ENCODE peak calls at places on chromosomes 6 and 20, in nine cellular contexts. S, L, W, D, C, R, G, O and A are unnamed samples. For H3K27me3 and H3K4me1, the result is how much of the 10 kb centered on the place peaks cover.

GRCh38 chr6:20810732-20811111 is 276.5 kb downstream of the CDKAL1 start:
- DNase-seq in G (no peak), W (no peak), C (no peak), O (no peak), L (no peak), S (peak), R (no peak), D (no peak), A (no peak)

GRCh38 chr6:32692019-32692418 is 25.6 kb upstream of the HLA-DQB1 start:
- DNase-seq in G (peak), S (no peak), O (peak), D (peak), R (peak), L (no peak), C (peak), W (peak), A (no peak)

GRCh38 chr6:170110201-170111140 is 180.4 kb downstream of the DLL1 start:
- DNase-seq in L (peak), O (no peak), D (no peak), C (no peak), R (no peak), W (no peak), G (peak), S (no peak), A (no peak)

GRCh38 chr6:116323863-116324262 is 44.1 kb upstream of the TSPYL1 start:
- DNase-seq in L (no peak), W (no peak), G (no peak), S (no peak), R (no peak), D (no peak), O (no peak), C (no peak), A (no peak)

GRCh38 chr6:127366281-127367022 is 23.0 kb upstream of the ECHDC1 start:
- DNase-seq in R (no peak), D (no peak), L (no peak), C (no peak), S (no peak), W (peak), O (no peak), G (no peak), A (peak)

GRCh38 chr20:53495357-53495756 is 98.3 kb downstream of the ZNF217 start:
- DNase-seq in G (no peak), W (no peak), C (no peak), O (no peak), R (peak), L (no peak), D (no peak), S (no peak), A (no peak)

GRCh38 chr6:30714263-30714662 is 2.8 kb downstream of the MDC1 start:
- DNase-seq in W (no peak), L (no peak), C (no peak), D (no peak), R (no peak), S (no peak), O (no peak), G (no peak), A (no peak)

GRCh38 chr6:14709066-14709670 is 536.7 kb upstream of the JARID2 start:
- DNase-seq in R (no peak), S (no peak), O (no peak), L (no peak), W (peak), C (no peak), D (no peak), G (no peak), A (no peak)

GRCh38 chr20:10225439-10226080 is 6.9 kb downstream of the SNAP25 start:
- DNase-seq in O (peak), S (no peak), W (peak), R (peak), D (no peak), L (no peak), G (no peak), C (peak), A (no peak)

GRCh38 chr6:133632206-133632605 is 256.7 kb upstream of the TCF21 start:
- DNase-seq in R (peak), O (no peak), W (peak), L (no peak), D (no peak), G (no peak), C (peak), S (no peak), A (no peak)

GRCh38 chr6:40477246-40478126 is 109.7 kb downstream of the LRFN2 start:
- DNase-seq in L (no peak), W (no peak), G (no peak), O (no peak), D (no peak), S (no peak), C (peak), R (peak), A (peak)

GRCh38 chr6:140636698-140637402 is 1262.4 kb upstream of the CITED2 start:
- DNase-seq in R (no peak), L (no peak), D (no peak), S (no peak), C (peak), O (no peak), G (no peak), W (no peak), A (no peak)

GRCh38 chr20:33299111-33299603 is 16.1 kb downstream of the BPIFB1 start:
- DNase-seq in L (peak), W (peak), R (peak), S (peak), O (peak), G (peak), C (peak), D (peak), A (peak)

GRCh38 chr20:24634855-24635254 is 165.4 kb downstream of the SYNDIG1 start:
- DNase-seq in O (no peak), S (no peak), R (peak), L (no peak), D (no peak), W (peak), C (peak), G (peak), A (peak)

GRCh38 chr20:32871622-32872160 is 13.0 kb downstream of the EFCAB8 start:
- DNase-seq in G (no peak), C (no peak), W (no peak), O (no peak), L (no peak), R (no peak), S (no peak), D (no peak), A (no peak)

GRCh38 chr20:35305682-35306556 is 13.7 kb upstream of the FAM83C start:
- DNase-seq in D (no peak), O (no peak), C (no peak), W (peak), S (no peak), R (peak), L (no peak), G (no peak), A (peak)

GRCh38 chr20:57797401-57797800 is 87.6 kb upstream of the PMEPA1 start:
- DNase-seq in R (no peak), S (no peak), O (no peak), W (no peak), L (no peak), D (no peak), G (no peak), C (no peak), A (no peak)

GRCh38 chr20:61567204-61567603 is 315.1 kb downstream of the CDH4 start:
- DNase-seq in S (no peak), D (peak), G (no peak), C (no peak), O (no peak), W (no peak), L (no peak), R (no peak), A (no peak)

GRCh38 chr6:84867521-84867920 is 103.1 kb upstream of the TBX18 start:
- DNase-seq in G (no peak), D (no peak), S (no peak), O (no peak), L (no peak), C (no peak), R (no peak), W (peak), A (no peak)

GRCh38 chr20:10414982-10415650 is 18.9 kb downstream of the MKKS start:
- DNase-seq in L (no peak), S (no peak), G (no peak), D (no peak), C (no peak), R (no peak), W (peak), O (no peak), A (no peak)

GRCh38 chr6:32885698-32886286 is 31.8 kb downstream of the PSMB9 start:
- DNase-seq in S (no peak), C (peak), W (peak), O (peak), D (no peak), L (no peak), R (peak), G (no peak), A (peak)

GRCh38 chr6:102619585-102619984 is 1226.1 kb downstream of the GRIK2 start:
- DNase-seq in R (peak), C (peak), S (no peak), D (no peak), G (no peak), O (peak), W (peak), L (no peak), A (peak)

GRCh38 chr6:17086469-17086868 is 15.4 kb upstream of the STMND1 start:
- DNase-seq in R (peak), S (no peak), L (peak), D (no peak), O (peak), G (peak), C (peak), W (peak), A (peak)

GRCh38 chr6:137743493-137743892 is 123.6 kb upstream of the TNFAIP3 start:
- DNase-seq in W (peak), L (no peak), D (no peak), S (no peak), O (no peak), C (no peak), G (no peak), R (no peak), A (no peak)

GRCh38 chr6:40743226-40743625 is 156.1 kb upstream of the LRFN2 start:
- DNase-seq in C (no peak), R (no peak), O (no peak), W (no peak), S (no peak), L (no peak), D (no peak), G (peak), A (peak)

GRCh38 chr6:93416575-93417420 is 2.6 kb downstream of the EPHA7 start:
- DNase-seq in O (peak), L (peak), C (peak), W (peak), G (peak), D (peak), S (peak), R (peak), A (peak)

GRCh38 chr6:109484161-109484560 is 1.1 kb upstream of the ZBTB24 start:
- DNase-seq in S (no peak), C (no peak), O (no peak), D (no peak), G (no peak), R (no peak), L (no peak), W (no peak), A (peak)

GRCh38 chr6:109483744-109484075 is 691 bp upstream of the ZBTB24 start:
- DNase-seq in L (no peak), D (no peak), R (no peak), C (no peak), O (no peak), W (no peak), S (no peak), G (no peak), A (no peak)

GRCh38 chr6:109485536-109485935 is 2.5 kb upstream of the ZBTB24 start:
- DNase-seq in D (no peak), W (peak), R (no peak), L (no peak), G (no peak), O (no peak), S (no peak), C (no peak), A (no peak)

GRCh38 chr6:109480993-109481480 is 2.0 kb downstream of the ZBTB24 start:
- DNase-seq in R (no peak), L (no peak), G (no peak), S (no peak), D (no peak), O (no peak), C (no peak), W (no peak), A (no peak)

DNA sequence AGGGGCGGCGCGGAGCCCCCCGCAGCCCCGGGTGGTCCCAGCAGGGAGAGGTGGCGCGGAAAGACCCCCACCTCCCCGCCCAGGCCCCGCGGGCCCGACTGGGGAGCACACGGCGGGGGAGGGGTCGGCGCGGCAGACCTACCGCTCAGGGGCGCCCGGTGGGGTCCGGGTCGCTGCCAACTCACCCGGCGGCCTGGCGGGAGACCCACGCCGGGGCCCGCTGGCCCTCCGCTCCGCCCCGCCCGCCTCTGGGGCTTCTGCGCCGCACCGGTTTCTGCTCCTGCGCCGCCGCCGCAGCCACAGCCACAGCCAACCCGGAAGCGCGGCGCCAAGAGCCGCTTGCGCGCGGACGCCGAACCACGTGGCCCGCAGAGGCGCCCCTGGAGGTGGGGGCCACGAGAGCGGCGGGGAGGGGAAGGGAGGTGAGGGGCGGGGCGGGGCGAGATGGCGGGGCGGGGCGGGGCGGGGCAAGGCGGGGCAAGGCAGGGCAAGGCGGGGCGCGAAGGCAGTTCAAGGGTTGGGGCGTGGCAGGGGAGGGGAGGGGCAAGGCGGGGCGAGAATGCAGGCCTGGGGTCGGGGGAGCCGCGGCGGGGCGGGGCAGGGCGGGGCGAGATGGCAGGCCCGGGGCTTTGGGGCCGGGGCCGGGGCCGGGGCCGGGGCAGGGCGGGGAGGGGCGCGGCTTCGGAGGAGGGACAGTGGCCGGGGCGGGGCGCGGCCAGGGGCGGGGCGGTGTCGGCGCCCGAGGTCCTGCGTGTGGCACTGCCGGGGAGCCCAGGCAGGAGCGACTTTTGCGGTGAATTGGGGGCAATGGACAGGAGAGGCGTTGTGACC is at the start of gene ZBTB24:
- DNase-seq in L (peak), G (peak), W (peak), C (peak), R (peak), S (peak), O (peak), D (peak), A (peak)
- H3K27ac ChIP-seq in L (peak), G (peak), W (peak), C (peak), R (peak), S (peak), O (peak), D (peak), A (peak)

GRCh38 chr6:26205161-26205624 is 118.0 kb downstream of the HFE start:
- DNase-seq in S (peak), O (peak), L (peak), R (peak), D (peak), W (peak), C (peak), G (peak), A (peak)
- H3K27me3 ChIP-seq in S (under half), O (under half), L (under half), R (under half), D (half or more), W (under half), C (under half), G (under half), A (under half)

DNA sequence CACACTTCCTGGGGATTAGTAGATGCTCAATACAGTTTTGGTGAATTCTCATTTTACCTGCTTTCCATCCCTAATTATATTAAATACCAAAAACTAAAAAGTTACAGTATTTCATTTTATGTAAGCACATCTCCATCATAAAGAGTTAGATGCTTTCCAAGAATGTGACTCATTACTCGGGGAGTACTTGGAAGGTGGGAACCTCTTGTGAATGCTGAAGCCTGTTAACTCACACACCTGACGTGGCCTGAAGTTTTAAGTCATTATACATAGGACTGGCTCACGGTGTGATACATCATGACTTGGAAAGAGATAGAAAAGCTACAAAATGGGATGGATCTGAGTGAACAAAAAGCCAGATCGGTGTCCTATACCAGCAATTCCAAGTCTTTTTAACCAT is 2.2 kb upstream of the OSER1 start:
- DNase-seq in S (no peak), O (no peak), W (peak), C (no peak), G (no peak), R (no peak), L (no peak), D (no peak), A (no peak)
- H3K4me1 ChIP-seq in S (under half), O (under half), W (under half), C (under half), G (under half), R (under half), L (under half), D (under half), A (under half)

GRCh38 chr20:50287512-50287911 is 96.9 kb downstream of the CEBPB start:
- DNase-seq in S (no peak), W (no peak), C (no peak), D (no peak), O (no peak), G (no peak), L (no peak), R (no peak), A (no peak)
- H3K27ac ChIP-seq in S (no peak), W (no peak), C (no peak), D (no peak), O (no peak), G (no peak), L (no peak), R (no peak), A (no peak)

DNA sequence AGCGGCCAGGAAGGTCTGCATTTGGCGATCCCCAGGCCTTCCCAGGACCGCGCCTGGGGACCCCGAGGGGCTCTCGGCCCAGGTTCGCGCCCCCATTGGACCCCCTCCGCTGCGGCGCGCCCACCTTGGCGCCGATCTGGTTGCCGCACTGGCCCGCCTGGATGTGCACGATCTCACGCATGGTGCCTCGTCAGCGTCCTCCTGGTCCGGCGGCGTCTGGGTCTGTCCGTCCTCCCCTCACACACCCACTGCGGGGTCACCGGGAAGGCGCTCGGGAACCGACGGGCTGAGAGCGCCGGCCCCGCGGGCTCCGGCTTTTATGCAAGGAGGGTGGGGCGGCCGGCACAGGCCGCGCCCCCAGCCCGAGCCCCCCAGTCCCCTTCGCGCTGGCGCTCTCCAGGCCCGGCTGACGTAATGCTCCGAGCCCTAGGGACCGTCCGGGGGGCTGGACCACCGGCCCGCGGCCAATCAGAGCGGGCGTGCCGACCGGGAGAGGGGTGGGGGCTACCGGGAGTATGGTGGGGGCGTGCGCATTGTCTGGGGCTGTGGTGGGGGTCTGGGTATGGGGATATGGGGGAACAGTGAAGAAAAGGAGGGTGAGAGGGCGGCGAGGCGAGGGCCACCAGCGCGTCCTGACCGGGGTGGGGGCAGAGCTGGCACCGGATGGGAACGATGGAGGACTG is at the start of gene TUBB2B:
- DNase-seq in O (no peak), L (peak), W (no peak), D (no peak), R (peak), G (no peak), C (peak), S (peak), A (peak)
- H3K27me3 ChIP-seq in O (under half), L (under half), W (half or more), D (half or more), R (under half), G (under half), C (half or more), S (under half), A (under half)

GRCh38 chr6:35048031-35048613 is 93.0 kb downstream of the TCP11 start:
- DNase-seq in L (no peak), C (peak), S (no peak), R (peak), O (no peak), G (peak), D (no peak), W (no peak), A (peak)
- H3K4me1 ChIP-seq in L (half or more), C (under half), S (half or more), R (half or more), O (under half), G (half or more), D (half or more), W (under half), A (under half)